ENCODE peak calls at places on chromosomes 12 and 14, in eight cellular contexts. One of them, this sample, is unnamed.
A peak's percentile ranks its signal among the peaks of the same experiment; 100 is the strongest.

GRCh38 chr12:84785281-84785680 is 127.3 kb downstream of the SLC6A15 start:
- DNase-seq in NCI-H1694: no peak
- DNase-seq in transverse colon: no peak
- DNase-seq in right cardiac atrium: no peak
- DNase-seq in LoVo: no peak
- DNase-seq in amygdala: no peak
- DNase-seq in hippocampal formation: no peak
- DNase-seq in pancreas: no peak
- DNase-seq in this sample: no peak

GRCh38 chr12:78672033-78672432 is 192.5 kb upstream of the SYT1 start:
- DNase-seq in amygdala: no peak
- DNase-seq in transverse colon: no peak
- DNase-seq in right cardiac atrium: no peak
- DNase-seq in LoVo: no peak
- DNase-seq in pancreas: no peak
- DNase-seq in NCI-H1694: no peak
- DNase-seq in hippocampal formation: no peak
- DNase-seq in this sample: no peak

GRCh38 chr12:79776111-79776510 is 85.3 kb upstream of the PAWR start:
- DNase-seq in pancreas: no peak
- DNase-seq in amygdala: no peak
- DNase-seq in transverse colon: no peak
- DNase-seq in right cardiac atrium: no peak
- DNase-seq in LoVo: no peak
- DNase-seq in NCI-H1694: no peak
- DNase-seq in hippocampal formation: no peak
- DNase-seq in this sample: no peak

GRCh38 chr14:54768501-54768900 is 134.1 kb downstream of the GCH1 start:
- DNase-seq in pancreas: no peak
- DNase-seq in NCI-H1694: no peak
- DNase-seq in hippocampal formation: no peak
- DNase-seq in LoVo: no peak
- DNase-seq in right cardiac atrium: no peak
- DNase-seq in transverse colon: no peak
- DNase-seq in amygdala: no peak
- DNase-seq in this sample: no peak

GRCh38 chr12:54463034-54463433 is 10.4 kb downstream of the GTSF1 start:
- DNase-seq in transverse colon: no peak
- DNase-seq in right cardiac atrium: peak; percentile 72
- DNase-seq in LoVo: no peak
- DNase-seq in NCI-H1694: no peak
- DNase-seq in hippocampal formation: no peak
- DNase-seq in amygdala: no peak
- DNase-seq in pancreas: no peak
- DNase-seq in this sample: peak; percentile 69

GRCh38 chr12:67506739-67507138 is 141.8 kb upstream of the DYRK2 start:
- DNase-seq in amygdala: no peak
- DNase-seq in transverse colon: no peak
- DNase-seq in pancreas: no peak
- DNase-seq in LoVo: no peak
- DNase-seq in hippocampal formation: no peak
- DNase-seq in NCI-H1694: no peak
- DNase-seq in right cardiac atrium: no peak
- DNase-seq in this sample: no peak

GRCh38 chr14:72736348-72736747 is 157.6 kb downstream of the DPF3 start:
- DNase-seq in hippocampal formation: no peak
- DNase-seq in amygdala: no peak
- DNase-seq in transverse colon: no peak
- DNase-seq in NCI-H1694: peak; percentile 91
- DNase-seq in right cardiac atrium: no peak
- DNase-seq in LoVo: no peak
- DNase-seq in pancreas: no peak
- DNase-seq in this sample: no peak

GRCh38 chr12:80860206-80860605 is 77.5 kb downstream of the LIN7A start:
- DNase-seq in pancreas: no peak
- DNase-seq in NCI-H1694: no peak
- DNase-seq in hippocampal formation: no peak
- DNase-seq in amygdala: no peak
- DNase-seq in right cardiac atrium: no peak
- DNase-seq in LoVo: no peak
- DNase-seq in transverse colon: no peak
- DNase-seq in this sample: no peak

GRCh38 chr14:75125617-75126016 is 1.2 kb downstream of the NEK9 start:
- DNase-seq in pancreas: no peak
- DNase-seq in LoVo: peak; percentile 19
- DNase-seq in amygdala: no peak
- DNase-seq in hippocampal formation: no peak
- DNase-seq in NCI-H1694: no peak
- DNase-seq in transverse colon: no peak
- DNase-seq in right cardiac atrium: no peak
- DNase-seq in this sample: no peak

GRCh38 chr12:108237272-108237671 is 101.8 kb downstream of the CMKLR1 start:
- DNase-seq in hippocampal formation: no peak
- DNase-seq in pancreas: no peak
- DNase-seq in LoVo: peak; percentile 38
- DNase-seq in NCI-H1694: no peak
- DNase-seq in transverse colon: no peak
- DNase-seq in amygdala: no peak
- DNase-seq in right cardiac atrium: no peak
- DNase-seq in this sample: no peak

GRCh38 chr14:95126906-95127530 is 30.3 kb downstream of the DICER1 start:
- DNase-seq in amygdala: no peak
- DNase-seq in LoVo: no peak
- DNase-seq in transverse colon: no peak
- DNase-seq in hippocampal formation: no peak
- DNase-seq in pancreas: no peak
- DNase-seq in NCI-H1694: no peak
- DNase-seq in right cardiac atrium: no peak
- DNase-seq in this sample: no peak

GRCh38 chr12:62191747-62192485 is 68.3 kb upstream of the USP15 start:
- DNase-seq in NCI-H1694: no peak
- DNase-seq in transverse colon: no peak
- DNase-seq in amygdala: no peak
- DNase-seq in hippocampal formation: no peak
- DNase-seq in pancreas: peak; percentile 65
- DNase-seq in LoVo: no peak
- DNase-seq in right cardiac atrium: peak; percentile 49
- DNase-seq in this sample: no peak

GRCh38 chr12:13980548-13981295 is 680 bp downstream of the GRIN2B start:
- DNase-seq in hippocampal formation: no peak
- DNase-seq in NCI-H1694: no peak
- DNase-seq in LoVo: no peak
- DNase-seq in amygdala: no peak
- DNase-seq in transverse colon: no peak
- DNase-seq in pancreas: peak; percentile 65
- DNase-seq in right cardiac atrium: peak; percentile 40
- DNase-seq in this sample: no peak

This sample was measured in tibial nerve.